ENCODE peak calls at places on chromosome 1, in ten cellular contexts. One of them, this sample, is unnamed.

GRCh38 chr1:235758931-235759330 is 107.8 kb downstream of the LYST start:
- DNase-seq in bronchial epithelial cell: peak; percentile 58
- DNase-seq in AG09319: no peak
- DNase-seq in activated CD8-positive, alpha-beta T cell treated with anti-CD3 and anti-CD28 coated beads, Interleukin-2, amount 10 ng/mL, durations not matched to agents 7 days and 5 days: no peak
- DNase-seq in stimulated activated CD4-positive, alpha-beta T cell treated with anti-CD3 and anti-CD28 coated beads, Interleukin-1b, Interleukin-23, amount 100 ng/mL, for 24 hours: no peak
- DNase-seq in HFF-Myc: no peak
- DNase-seq in endothelial cell of umbilical vein: no peak
- DNase-seq in activated gamma-delta T cell treated with Interleukin-2 at 50 U/mL for 16 hours: no peak
- DNase-seq in activated CD8-positive, alpha-beta memory T cell treated with anti-CD3 and anti-CD28 coated beads, Interleukin-2, amount 10 ng/mL, durations not matched to agents 7 days and 5 days: no peak
- DNase-seq in NCI-H1092: peak; percentile 11
- DNase-seq in this sample: no peak

GRCh38 chr1:31814631-31815306 is 1.1 kb downstream of the SPOCD1 start:
- DNase-seq in bronchial epithelial cell: no peak
- DNase-seq in AG09319: no peak
- DNase-seq in activated CD8-positive, alpha-beta T cell treated with anti-CD3 and anti-CD28 coated beads, Interleukin-2, amount 10 ng/mL, durations not matched to agents 7 days and 5 days: no peak
- DNase-seq in stimulated activated CD4-positive, alpha-beta T cell treated with anti-CD3 and anti-CD28 coated beads, Interleukin-1b, Interleukin-23, amount 100 ng/mL, for 24 hours: no peak
- DNase-seq in HFF-Myc: no peak
- DNase-seq in endothelial cell of umbilical vein: no peak
- DNase-seq in activated gamma-delta T cell treated with Interleukin-2 at 50 U/mL for 16 hours: no peak
- DNase-seq in activated CD8-positive, alpha-beta memory T cell treated with anti-CD3 and anti-CD28 coated beads, Interleukin-2, amount 10 ng/mL, durations not matched to agents 7 days and 5 days: no peak
- DNase-seq in NCI-H1092: no peak
- DNase-seq in this sample: no peak

GRCh38 chr1:178502856-178503255 is 6.1 kb upstream of the CLEC20A start:
- DNase-seq in bronchial epithelial cell: no peak
- DNase-seq in AG09319: no peak
- DNase-seq in activated CD8-positive, alpha-beta T cell treated with anti-CD3 and anti-CD28 coated beads, Interleukin-2, amount 10 ng/mL, durations not matched to agents 7 days and 5 days: no peak
- DNase-seq in stimulated activated CD4-positive, alpha-beta T cell treated with anti-CD3 and anti-CD28 coated beads, Interleukin-1b, Interleukin-23, amount 100 ng/mL, for 24 hours: no peak
- DNase-seq in HFF-Myc: no peak
- DNase-seq in endothelial cell of umbilical vein: no peak
- DNase-seq in activated gamma-delta T cell treated with Interleukin-2 at 50 U/mL for 16 hours: no peak
- DNase-seq in activated CD8-positive, alpha-beta memory T cell treated with anti-CD3 and anti-CD28 coated beads, Interleukin-2, amount 10 ng/mL, durations not matched to agents 7 days and 5 days: no peak
- DNase-seq in NCI-H1092: no peak
- DNase-seq in this sample: no peak

GRCh38 chr1:231241751-231242150 is 739 bp downstream of the GNPAT start:
- DNase-seq in bronchial epithelial cell: peak; percentile 16
- DNase-seq in AG09319: no peak
- DNase-seq in activated CD8-positive, alpha-beta T cell treated with anti-CD3 and anti-CD28 coated beads, Interleukin-2, amount 10 ng/mL, durations not matched to agents 7 days and 5 days: peak; percentile 25
- DNase-seq in stimulated activated CD4-positive, alpha-beta T cell treated with anti-CD3 and anti-CD28 coated beads, Interleukin-1b, Interleukin-23, amount 100 ng/mL, for 24 hours: no peak
- DNase-seq in HFF-Myc: no peak
- DNase-seq in endothelial cell of umbilical vein: peak; percentile 22
- DNase-seq in activated gamma-delta T cell treated with Interleukin-2 at 50 U/mL for 16 hours: no peak
- DNase-seq in activated CD8-positive, alpha-beta memory T cell treated with anti-CD3 and anti-CD28 coated beads, Interleukin-2, amount 10 ng/mL, durations not matched to agents 7 days and 5 days: peak; percentile 47
- DNase-seq in NCI-H1092: no peak
- DNase-seq in this sample: no peak

GRCh38 chr1:2975466-2976179 is 45.6 kb upstream of the ACTRT2 start:
- DNase-seq in bronchial epithelial cell: no peak
- DNase-seq in AG09319: no peak
- DNase-seq in activated CD8-positive, alpha-beta T cell treated with anti-CD3 and anti-CD28 coated beads, Interleukin-2, amount 10 ng/mL, durations not matched to agents 7 days and 5 days: no peak
- DNase-seq in stimulated activated CD4-positive, alpha-beta T cell treated with anti-CD3 and anti-CD28 coated beads, Interleukin-1b, Interleukin-23, amount 100 ng/mL, for 24 hours: no peak
- DNase-seq in HFF-Myc: no peak
- DNase-seq in endothelial cell of umbilical vein: no peak
- DNase-seq in activated gamma-delta T cell treated with Interleukin-2 at 50 U/mL for 16 hours: no peak
- DNase-seq in activated CD8-positive, alpha-beta memory T cell treated with anti-CD3 and anti-CD28 coated beads, Interleukin-2, amount 10 ng/mL, durations not matched to agents 7 days and 5 days: no peak
- DNase-seq in NCI-H1092: no peak
- DNase-seq in this sample: no peak

GRCh38 chr1:98420376-98421097 is 241.0 kb upstream of the SNX7 start:
- DNase-seq in bronchial epithelial cell: peak; percentile 68
- DNase-seq in AG09319: no peak
- DNase-seq in activated CD8-positive, alpha-beta T cell treated with anti-CD3 and anti-CD28 coated beads, Interleukin-2, amount 10 ng/mL, durations not matched to agents 7 days and 5 days: no peak
- DNase-seq in stimulated activated CD4-positive, alpha-beta T cell treated with anti-CD3 and anti-CD28 coated beads, Interleukin-1b, Interleukin-23, amount 100 ng/mL, for 24 hours: no peak
- DNase-seq in HFF-Myc: no peak
- DNase-seq in endothelial cell of umbilical vein: peak; percentile 56
- DNase-seq in activated gamma-delta T cell treated with Interleukin-2 at 50 U/mL for 16 hours: no peak
- DNase-seq in activated CD8-positive, alpha-beta memory T cell treated with anti-CD3 and anti-CD28 coated beads, Interleukin-2, amount 10 ng/mL, durations not matched to agents 7 days and 5 days: no peak
- DNase-seq in NCI-H1092: no peak
- DNase-seq in this sample: no peak

GRCh38 chr1:11157867-11158266 is 31.3 kb upstream of the ANGPTL7 start:
- DNase-seq in bronchial epithelial cell: no peak
- DNase-seq in AG09319: peak; percentile 65
- DNase-seq in activated CD8-positive, alpha-beta T cell treated with anti-CD3 and anti-CD28 coated beads, Interleukin-2, amount 10 ng/mL, durations not matched to agents 7 days and 5 days: no peak
- DNase-seq in stimulated activated CD4-positive, alpha-beta T cell treated with anti-CD3 and anti-CD28 coated beads, Interleukin-1b, Interleukin-23, amount 100 ng/mL, for 24 hours: no peak
- DNase-seq in HFF-Myc: peak; percentile 11
- DNase-seq in endothelial cell of umbilical vein: no peak
- DNase-seq in activated gamma-delta T cell treated with Interleukin-2 at 50 U/mL for 16 hours: no peak
- DNase-seq in activated CD8-positive, alpha-beta memory T cell treated with anti-CD3 and anti-CD28 coated beads, Interleukin-2, amount 10 ng/mL, durations not matched to agents 7 days and 5 days: no peak
- DNase-seq in NCI-H1092: peak; percentile 81
- DNase-seq in this sample: no peak

GRCh38 chr1:117578466-117578865 is 27.4 kb upstream of the TENT5C start:
- DNase-seq in bronchial epithelial cell: no peak
- DNase-seq in AG09319: no peak
- DNase-seq in activated CD8-positive, alpha-beta T cell treated with anti-CD3 and anti-CD28 coated beads, Interleukin-2, amount 10 ng/mL, durations not matched to agents 7 days and 5 days: no peak
- DNase-seq in stimulated activated CD4-positive, alpha-beta T cell treated with anti-CD3 and anti-CD28 coated beads, Interleukin-1b, Interleukin-23, amount 100 ng/mL, for 24 hours: no peak
- DNase-seq in HFF-Myc: no peak
- DNase-seq in endothelial cell of umbilical vein: no peak
- DNase-seq in activated gamma-delta T cell treated with Interleukin-2 at 50 U/mL for 16 hours: no peak
- DNase-seq in activated CD8-positive, alpha-beta memory T cell treated with anti-CD3 and anti-CD28 coated beads, Interleukin-2, amount 10 ng/mL, durations not matched to agents 7 days and 5 days: no peak
- DNase-seq in NCI-H1092: no peak
- DNase-seq in this sample: no peak

GRCh38 chr1:40945491-40945973 is 34.0 kb upstream of the CTPS1 start:
- DNase-seq in bronchial epithelial cell: no peak
- DNase-seq in AG09319: no peak
- DNase-seq in activated CD8-positive, alpha-beta T cell treated with anti-CD3 and anti-CD28 coated beads, Interleukin-2, amount 10 ng/mL, durations not matched to agents 7 days and 5 days: no peak
- DNase-seq in stimulated activated CD4-positive, alpha-beta T cell treated with anti-CD3 and anti-CD28 coated beads, Interleukin-1b, Interleukin-23, amount 100 ng/mL, for 24 hours: no peak
- DNase-seq in HFF-Myc: no peak
- DNase-seq in endothelial cell of umbilical vein: no peak
- DNase-seq in activated gamma-delta T cell treated with Interleukin-2 at 50 U/mL for 16 hours: no peak
- DNase-seq in activated CD8-positive, alpha-beta memory T cell treated with anti-CD3 and anti-CD28 coated beads, Interleukin-2, amount 10 ng/mL, durations not matched to agents 7 days and 5 days: no peak
- DNase-seq in NCI-H1092: no peak
- DNase-seq in this sample: no peak

GRCh38 chr1:164932580-164932979 is 373.6 kb downstream of the PBX1 start:
- DNase-seq in bronchial epithelial cell: no peak
- DNase-seq in AG09319: no peak
- DNase-seq in activated CD8-positive, alpha-beta T cell treated with anti-CD3 and anti-CD28 coated beads, Interleukin-2, amount 10 ng/mL, durations not matched to agents 7 days and 5 days: no peak
- DNase-seq in stimulated activated CD4-positive, alpha-beta T cell treated with anti-CD3 and anti-CD28 coated beads, Interleukin-1b, Interleukin-23, amount 100 ng/mL, for 24 hours: no peak
- DNase-seq in HFF-Myc: no peak
- DNase-seq in endothelial cell of umbilical vein: no peak
- DNase-seq in activated gamma-delta T cell treated with Interleukin-2 at 50 U/mL for 16 hours: no peak
- DNase-seq in activated CD8-positive, alpha-beta memory T cell treated with anti-CD3 and anti-CD28 coated beads, Interleukin-2, amount 10 ng/mL, durations not matched to agents 7 days and 5 days: no peak
- DNase-seq in NCI-H1092: no peak
- DNase-seq in this sample: no peak

GRCh38 chr1:202113690-202114300 is 8.9 kb upstream of the GPR37L1 start:
- DNase-seq in bronchial epithelial cell: no peak
- DNase-seq in AG09319: no peak
- DNase-seq in activated CD8-positive, alpha-beta T cell treated with anti-CD3 and anti-CD28 coated beads, Interleukin-2, amount 10 ng/mL, durations not matched to agents 7 days and 5 days: no peak
- DNase-seq in stimulated activated CD4-positive, alpha-beta T cell treated with anti-CD3 and anti-CD28 coated beads, Interleukin-1b, Interleukin-23, amount 100 ng/mL, for 24 hours: no peak
- DNase-seq in HFF-Myc: no peak
- DNase-seq in endothelial cell of umbilical vein: no peak
- DNase-seq in activated gamma-delta T cell treated with Interleukin-2 at 50 U/mL for 16 hours: no peak
- DNase-seq in activated CD8-positive, alpha-beta memory T cell treated with anti-CD3 and anti-CD28 coated beads, Interleukin-2, amount 10 ng/mL, durations not matched to agents 7 days and 5 days: no peak
- DNase-seq in NCI-H1092: no peak
- DNase-seq in this sample: no peak

GRCh38 chr1:30511563-30512252 is 211.7 kb downstream of the MATN1 start:
- DNase-seq in bronchial epithelial cell: peak; percentile 68
- DNase-seq in AG09319: no peak
- DNase-seq in activated CD8-positive, alpha-beta T cell treated with anti-CD3 and anti-CD28 coated beads, Interleukin-2, amount 10 ng/mL, durations not matched to agents 7 days and 5 days: no peak
- DNase-seq in stimulated activated CD4-positive, alpha-beta T cell treated with anti-CD3 and anti-CD28 coated beads, Interleukin-1b, Interleukin-23, amount 100 ng/mL, for 24 hours: no peak
- DNase-seq in HFF-Myc: no peak
- DNase-seq in endothelial cell of umbilical vein: no peak
- DNase-seq in activated gamma-delta T cell treated with Interleukin-2 at 50 U/mL for 16 hours: no peak
- DNase-seq in activated CD8-positive, alpha-beta memory T cell treated with anti-CD3 and anti-CD28 coated beads, Interleukin-2, amount 10 ng/mL, durations not matched to agents 7 days and 5 days: peak; percentile 32
- DNase-seq in NCI-H1092: no peak
- DNase-seq in this sample: no peak

GRCh38 chr1:33610864-33611455 is 138.5 kb downstream of the ZSCAN20 start:
- DNase-seq in bronchial epithelial cell: no peak
- DNase-seq in AG09319: no peak
- DNase-seq in activated CD8-positive, alpha-beta T cell treated with anti-CD3 and anti-CD28 coated beads, Interleukin-2, amount 10 ng/mL, durations not matched to agents 7 days and 5 days: no peak
- DNase-seq in stimulated activated CD4-positive, alpha-beta T cell treated with anti-CD3 and anti-CD28 coated beads, Interleukin-1b, Interleukin-23, amount 100 ng/mL, for 24 hours: no peak
- DNase-seq in HFF-Myc: no peak
- DNase-seq in endothelial cell of umbilical vein: no peak
- DNase-seq in activated gamma-delta T cell treated with Interleukin-2 at 50 U/mL for 16 hours: no peak
- DNase-seq in activated CD8-positive, alpha-beta memory T cell treated with anti-CD3 and anti-CD28 coated beads, Interleukin-2, amount 10 ng/mL, durations not matched to agents 7 days and 5 days: no peak
- DNase-seq in NCI-H1092: no peak
- DNase-seq in this sample: no peak

GRCh38 chr1:206890125-206890637 is 7.1 kb upstream of the IL24 start:
- DNase-seq in bronchial epithelial cell: peak; percentile 97
- DNase-seq in AG09319: no peak
- DNase-seq in activated CD8-positive, alpha-beta T cell treated with anti-CD3 and anti-CD28 coated beads, Interleukin-2, amount 10 ng/mL, durations not matched to agents 7 days and 5 days: no peak
- DNase-seq in stimulated activated CD4-positive, alpha-beta T cell treated with anti-CD3 and anti-CD28 coated beads, Interleukin-1b, Interleukin-23, amount 100 ng/mL, for 24 hours: no peak
- DNase-seq in HFF-Myc: no peak
- DNase-seq in endothelial cell of umbilical vein: no peak
- DNase-seq in activated gamma-delta T cell treated with Interleukin-2 at 50 U/mL for 16 hours: no peak
- DNase-seq in activated CD8-positive, alpha-beta memory T cell treated with anti-CD3 and anti-CD28 coated beads, Interleukin-2, amount 10 ng/mL, durations not matched to agents 7 days and 5 days: no peak
- DNase-seq in NCI-H1092: no peak
- DNase-seq in this sample: no peak

GRCh38 chr1:26811057-26811456 is 15.4 kb upstream of the ZDHHC18 start:
- DNase-seq in bronchial epithelial cell: no peak
- DNase-seq in AG09319: no peak
- DNase-seq in activated CD8-positive, alpha-beta T cell treated with anti-CD3 and anti-CD28 coated beads, Interleukin-2, amount 10 ng/mL, durations not matched to agents 7 days and 5 days: no peak
- DNase-seq in stimulated activated CD4-positive, alpha-beta T cell treated with anti-CD3 and anti-CD28 coated beads, Interleukin-1b, Interleukin-23, amount 100 ng/mL, for 24 hours: no peak
- DNase-seq in HFF-Myc: no peak
- DNase-seq in endothelial cell of umbilical vein: no peak
- DNase-seq in activated gamma-delta T cell treated with Interleukin-2 at 50 U/mL for 16 hours: no peak
- DNase-seq in activated CD8-positive, alpha-beta memory T cell treated with anti-CD3 and anti-CD28 coated beads, Interleukin-2, amount 10 ng/mL, durations not matched to agents 7 days and 5 days: no peak
- DNase-seq in NCI-H1092: no peak
- DNase-seq in this sample: no peak

GRCh38 chr1:55428236-55428635 is 213.1 kb upstream of the USP24 start:
- DNase-seq in bronchial epithelial cell: no peak
- DNase-seq in AG09319: no peak
- DNase-seq in activated CD8-positive, alpha-beta T cell treated with anti-CD3 and anti-CD28 coated beads, Interleukin-2, amount 10 ng/mL, durations not matched to agents 7 days and 5 days: no peak
- DNase-seq in stimulated activated CD4-positive, alpha-beta T cell treated with anti-CD3 and anti-CD28 coated beads, Interleukin-1b, Interleukin-23, amount 100 ng/mL, for 24 hours: no peak
- DNase-seq in HFF-Myc: no peak
- DNase-seq in endothelial cell of umbilical vein: no peak
- DNase-seq in activated gamma-delta T cell treated with Interleukin-2 at 50 U/mL for 16 hours: no peak
- DNase-seq in activated CD8-positive, alpha-beta memory T cell treated with anti-CD3 and anti-CD28 coated beads, Interleukin-2, amount 10 ng/mL, durations not matched to agents 7 days and 5 days: no peak
- DNase-seq in NCI-H1092: no peak
- DNase-seq in this sample: no peak

GRCh38 chr1:225627304-225627947 is 25.5 kb downstream of the ENAH start:
- DNase-seq in bronchial epithelial cell: no peak
- DNase-seq in AG09319: no peak
- DNase-seq in activated CD8-positive, alpha-beta T cell treated with anti-CD3 and anti-CD28 coated beads, Interleukin-2, amount 10 ng/mL, durations not matched to agents 7 days and 5 days: no peak
- DNase-seq in stimulated activated CD4-positive, alpha-beta T cell treated with anti-CD3 and anti-CD28 coated beads, Interleukin-1b, Interleukin-23, amount 100 ng/mL, for 24 hours: no peak
- DNase-seq in HFF-Myc: no peak
- DNase-seq in endothelial cell of umbilical vein: peak; percentile 26
- DNase-seq in activated gamma-delta T cell treated with Interleukin-2 at 50 U/mL for 16 hours: no peak
- DNase-seq in activated CD8-positive, alpha-beta memory T cell treated with anti-CD3 and anti-CD28 coated beads, Interleukin-2, amount 10 ng/mL, durations not matched to agents 7 days and 5 days: no peak
- DNase-seq in NCI-H1092: no peak
- DNase-seq in this sample: no peak

GRCh38 chr1:199197695-199198094 is 558.9 kb downstream of the PTPRC start:
- DNase-seq in bronchial epithelial cell: no peak
- DNase-seq in AG09319: no peak
- DNase-seq in activated CD8-positive, alpha-beta T cell treated with anti-CD3 and anti-CD28 coated beads, Interleukin-2, amount 10 ng/mL, durations not matched to agents 7 days and 5 days: no peak
- DNase-seq in stimulated activated CD4-positive, alpha-beta T cell treated with anti-CD3 and anti-CD28 coated beads, Interleukin-1b, Interleukin-23, amount 100 ng/mL, for 24 hours: no peak
- DNase-seq in HFF-Myc: no peak
- DNase-seq in endothelial cell of umbilical vein: no peak
- DNase-seq in activated gamma-delta T cell treated with Interleukin-2 at 50 U/mL for 16 hours: no peak
- DNase-seq in activated CD8-positive, alpha-beta memory T cell treated with anti-CD3 and anti-CD28 coated beads, Interleukin-2, amount 10 ng/mL, durations not matched to agents 7 days and 5 days: no peak
- DNase-seq in NCI-H1092: no peak
- DNase-seq in this sample: no peak

GRCh38 chr1:205992218-205992882 is 10.8 kb downstream of the RAB7B start:
- DNase-seq in bronchial epithelial cell: no peak
- DNase-seq in AG09319: no peak
- DNase-seq in activated CD8-positive, alpha-beta T cell treated with anti-CD3 and anti-CD28 coated beads, Interleukin-2, amount 10 ng/mL, durations not matched to agents 7 days and 5 days: no peak
- DNase-seq in stimulated activated CD4-positive, alpha-beta T cell treated with anti-CD3 and anti-CD28 coated beads, Interleukin-1b, Interleukin-23, amount 100 ng/mL, for 24 hours: no peak
- DNase-seq in HFF-Myc: no peak
- DNase-seq in endothelial cell of umbilical vein: no peak
- DNase-seq in activated gamma-delta T cell treated with Interleukin-2 at 50 U/mL for 16 hours: no peak
- DNase-seq in activated CD8-positive, alpha-beta memory T cell treated with anti-CD3 and anti-CD28 coated beads, Interleukin-2, amount 10 ng/mL, durations not matched to agents 7 days and 5 days: no peak
- DNase-seq in NCI-H1092: no peak
- DNase-seq in this sample: no peak

This sample was measured in B cell.